ENCODE peak calls at places on chromosome 2, in seven cellular contexts. One of them, this sample, is unnamed.
A peak's percentile ranks its signal among the peaks of the same experiment; 100 is the strongest.

GRCh38 chr2:108935231-108935863 is 53.7 kb downstream of the EDAR start:
- DNase-seq in uterus: no peak
- DNase-seq in activated naive CD8-positive, alpha-beta T cell treated with anti-CD3 and anti-CD28 coated beads, Interleukin-2, amount 10 ng/mL, durations not matched to agents 7 days and 5 days: no peak
- DNase-seq in iris pigment epithelial cell: no peak
- DNase-seq in brain microvascular endothelial cell: no peak
- DNase-seq in cardiac fibroblast: no peak
- DNase-seq in skeletal muscle cell: no peak
- DNase-seq in this sample: no peak

GRCh38 chr2:179049546-179050311 is at the start of gene CCDC141:
- DNase-seq in activated naive CD8-positive, alpha-beta T cell treated with anti-CD3 and anti-CD28 coated beads, Interleukin-2, amount 10 ng/mL, durations not matched to agents 7 days and 5 days: peak; percentile 44
- DNase-seq in iris pigment epithelial cell: no peak
- DNase-seq in cardiac fibroblast: peak; percentile 23
- DNase-seq in brain microvascular endothelial cell: peak; percentile 7
- DNase-seq in skeletal muscle cell: no peak
- DNase-seq in uterus: no peak
- DNase-seq in this sample: no peak

GRCh38 chr2:102942098-102942497 is 180.3 kb downstream of the TMEM182 start:
- DNase-seq in uterus: no peak
- DNase-seq in activated naive CD8-positive, alpha-beta T cell treated with anti-CD3 and anti-CD28 coated beads, Interleukin-2, amount 10 ng/mL, durations not matched to agents 7 days and 5 days: no peak
- DNase-seq in iris pigment epithelial cell: no peak
- DNase-seq in brain microvascular endothelial cell: no peak
- DNase-seq in skeletal muscle cell: no peak
- DNase-seq in cardiac fibroblast: no peak
- DNase-seq in this sample: no peak

GRCh38 chr2:188449570-188449969 is 157.9 kb downstream of the GULP1 start:
- DNase-seq in uterus: no peak
- DNase-seq in iris pigment epithelial cell: no peak
- DNase-seq in brain microvascular endothelial cell: no peak
- DNase-seq in skeletal muscle cell: no peak
- DNase-seq in activated naive CD8-positive, alpha-beta T cell treated with anti-CD3 and anti-CD28 coated beads, Interleukin-2, amount 10 ng/mL, durations not matched to agents 7 days and 5 days: no peak
- DNase-seq in cardiac fibroblast: no peak
- DNase-seq in this sample: no peak

GRCh38 chr2:38534746-38535403 is 67.9 kb downstream of the HNRNPLL start:
- DNase-seq in brain microvascular endothelial cell: no peak
- DNase-seq in uterus: peak; percentile 51
- DNase-seq in iris pigment epithelial cell: no peak
- DNase-seq in cardiac fibroblast: no peak
- DNase-seq in skeletal muscle cell: no peak
- DNase-seq in activated naive CD8-positive, alpha-beta T cell treated with anti-CD3 and anti-CD28 coated beads, Interleukin-2, amount 10 ng/mL, durations not matched to agents 7 days and 5 days: no peak
- DNase-seq in this sample: no peak

GRCh38 chr2:31296641-31297287 is 62.8 kb downstream of the EHD3 start:
- DNase-seq in cardiac fibroblast: peak; percentile 40
- DNase-seq in iris pigment epithelial cell: no peak
- DNase-seq in activated naive CD8-positive, alpha-beta T cell treated with anti-CD3 and anti-CD28 coated beads, Interleukin-2, amount 10 ng/mL, durations not matched to agents 7 days and 5 days: no peak
- DNase-seq in skeletal muscle cell: no peak
- DNase-seq in brain microvascular endothelial cell: peak; percentile 9
- DNase-seq in uterus: no peak
- DNase-seq in this sample: peak; percentile 51

GRCh38 chr2:8475349-8476045 is 206.4 kb upstream of the ID2 start:
- DNase-seq in iris pigment epithelial cell: no peak
- DNase-seq in skeletal muscle cell: no peak
- DNase-seq in activated naive CD8-positive, alpha-beta T cell treated with anti-CD3 and anti-CD28 coated beads, Interleukin-2, amount 10 ng/mL, durations not matched to agents 7 days and 5 days: no peak
- DNase-seq in uterus: no peak
- DNase-seq in cardiac fibroblast: no peak
- DNase-seq in brain microvascular endothelial cell: no peak
- DNase-seq in this sample: no peak

GRCh38 chr2:126657146-126657635 is 1.2 kb downstream of the GYPC start:
- DNase-seq in skeletal muscle cell: peak; percentile 97
- DNase-seq in uterus: peak; percentile 61
- DNase-seq in cardiac fibroblast: peak; percentile 93
- DNase-seq in iris pigment epithelial cell: peak; percentile 93
- DNase-seq in activated naive CD8-positive, alpha-beta T cell treated with anti-CD3 and anti-CD28 coated beads, Interleukin-2, amount 10 ng/mL, durations not matched to agents 7 days and 5 days: peak; percentile 62
- DNase-seq in brain microvascular endothelial cell: peak; percentile 92
- DNase-seq in this sample: peak; percentile 78

GRCh38 chr2:197209274-197209673 is 101.3 kb downstream of the ANKRD44 start:
- DNase-seq in uterus: no peak
- DNase-seq in skeletal muscle cell: no peak
- DNase-seq in iris pigment epithelial cell: no peak
- DNase-seq in cardiac fibroblast: no peak
- DNase-seq in brain microvascular endothelial cell: no peak
- DNase-seq in activated naive CD8-positive, alpha-beta T cell treated with anti-CD3 and anti-CD28 coated beads, Interleukin-2, amount 10 ng/mL, durations not matched to agents 7 days and 5 days: no peak
- DNase-seq in this sample: no peak

GRCh38 chr2:213246665-213247281 is 37.5 kb upstream of the SPAG16 start:
- DNase-seq in iris pigment epithelial cell: peak; percentile 66
- DNase-seq in activated naive CD8-positive, alpha-beta T cell treated with anti-CD3 and anti-CD28 coated beads, Interleukin-2, amount 10 ng/mL, durations not matched to agents 7 days and 5 days: peak; percentile 34
- DNase-seq in uterus: no peak
- DNase-seq in skeletal muscle cell: no peak
- DNase-seq in cardiac fibroblast: peak; percentile 73
- DNase-seq in brain microvascular endothelial cell: no peak
- DNase-seq in this sample: peak; percentile 51

GRCh38 chr2:232687382-232688160 is 9.6 kb upstream of the GIGYF2 start:
- DNase-seq in iris pigment epithelial cell: no peak
- DNase-seq in activated naive CD8-positive, alpha-beta T cell treated with anti-CD3 and anti-CD28 coated beads, Interleukin-2, amount 10 ng/mL, durations not matched to agents 7 days and 5 days: no peak
- DNase-seq in brain microvascular endothelial cell: no peak
- DNase-seq in skeletal muscle cell: peak; percentile 21
- DNase-seq in cardiac fibroblast: no peak
- DNase-seq in uterus: no peak
- DNase-seq in this sample: no peak

This sample was measured in A172.